ENCODE peak calls at places on chromosomes 5 and 9, in five cellular contexts. R is AG04450; K is CD8-positive, alpha-beta T cell; V is osteocyte; P is lower leg skin. Y is an unnamed sample.

GRCh38 chr9:75226403-75227139 is 138.3 kb downstream of the OSTF1 start:
- DNase-seq in R (no peak), K (no peak), V (no peak), P (no peak), Y (no peak)

GRCh38 chr9:38668791-38669466 is 48.5 kb upstream of the ANKRD18A start:
- DNase-seq in R (no peak), K (no peak), V (peak), P (no peak), Y (no peak)

GRCh38 chr9:37908698-37909186 is 4.8 kb upstream of the SLC25A51 start:
- DNase-seq in R (no peak), K (no peak), V (peak), P (no peak), Y (no peak)

GRCh38 chr5:125776656-125777055 is 646.6 kb upstream of the GRAMD2B start:
- DNase-seq in R (no peak), K (no peak), V (no peak), P (no peak), Y (no peak)

GRCh38 chr9:68416891-68417570 is 60.6 kb downstream of the PGM5 start:
- DNase-seq in R (no peak), K (no peak), V (no peak), P (no peak), Y (no peak)

GRCh38 chr9:91682806-91683205 is 259.2 kb upstream of the NFIL3 start:
- DNase-seq in R (no peak), K (no peak), V (no peak), P (no peak), Y (no peak)

GRCh38 chr9:16364347-16364746 is 506.1 kb downstream of the BNC2 start:
- DNase-seq in R (no peak), K (peak), V (peak), P (no peak), Y (no peak)

GRCh38 chr9:87606921-87607521 is 109.4 kb downstream of the DAPK1 start:
- DNase-seq in R (no peak), K (no peak), V (no peak), P (no peak), Y (no peak)

GRCh38 chr9:105119166-105119565 is 125.3 kb upstream of the SLC44A1 start:
- DNase-seq in R (no peak), K (no peak), V (no peak), P (no peak), Y (no peak)

GRCh38 chr5:80206282-80206681 is 49.6 kb downstream of the SERINC5 start:
- DNase-seq in R (peak), K (no peak), V (no peak), P (no peak), Y (no peak)

GRCh38 chr9:129320575-129321311 is 142.7 kb upstream of the IER5L start:
- DNase-seq in R (peak), K (peak), V (no peak), P (peak), Y (peak)

GRCh38 chr9:89675403-89675771 is 70.6 kb downstream of the GADD45G start:
- DNase-seq in R (no peak), K (no peak), V (no peak), P (peak), Y (no peak)

GRCh38 chr5:159022178-159022556 is 77.5 kb downstream of the EBF1 start:
- DNase-seq in R (peak), K (no peak), V (peak), P (no peak), Y (no peak)

GRCh38 chr9:76876098-76876497 is 29.8 kb downstream of the PRUNE2 start:
- DNase-seq in R (no peak), K (no peak), V (no peak), P (no peak), Y (no peak)

GRCh38 chr9:76868897-76869296 is 37.0 kb downstream of the PRUNE2 start:
- DNase-seq in R (no peak), K (no peak), V (no peak), P (no peak), Y (no peak)

GRCh38 chr9:76873821-76874220 is 32.1 kb downstream of the PRUNE2 start:
- DNase-seq in R (no peak), K (no peak), V (no peak), P (no peak), Y (no peak)

GRCh38 chr9:76877961-76878360 is 28.0 kb downstream of the PRUNE2 start:
- DNase-seq in R (no peak), K (no peak), V (no peak), P (no peak), Y (no peak)

DNA sequence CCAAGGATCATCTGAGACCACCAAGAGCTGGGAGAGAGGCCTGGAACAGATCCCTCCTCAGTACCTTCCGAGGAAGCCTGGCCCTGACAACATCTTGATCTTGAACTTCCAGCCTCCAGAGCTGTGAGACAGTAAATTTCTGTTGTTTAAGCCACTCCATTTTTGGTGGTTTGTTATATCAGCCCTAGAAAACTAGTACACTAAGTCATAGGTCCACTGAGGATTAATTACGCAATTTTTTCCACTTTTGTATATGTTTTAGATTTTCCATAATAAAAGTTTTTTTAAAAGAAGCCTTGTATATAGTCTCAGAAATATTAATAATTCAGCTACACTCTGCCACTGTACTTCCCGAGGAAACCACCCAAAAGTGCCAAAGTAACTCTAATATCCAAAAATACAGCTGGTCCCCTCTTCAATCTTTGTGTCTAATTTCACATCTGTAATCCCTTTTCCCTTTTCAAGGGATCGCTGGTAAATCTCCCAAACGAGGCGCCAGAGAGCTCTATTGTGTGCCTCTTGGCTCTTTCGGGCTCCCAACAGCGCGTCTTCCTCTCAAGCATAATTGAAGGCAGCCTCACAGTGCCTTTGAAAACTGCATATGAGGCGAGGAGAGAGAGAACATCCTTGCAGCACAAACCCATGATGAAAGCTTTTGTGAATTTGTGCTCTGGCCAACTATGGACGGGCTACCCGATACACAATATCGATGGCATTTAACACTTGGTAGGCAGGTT is 32.7 kb downstream of the PRUNE2 start:
- DNase-seq in R (no peak), K (no peak), V (no peak), P (peak), Y (no peak)
- TF ChIP-seq CTCF in R (no peak), K (no peak), V (no peak), P (no peak), Y (no peak)

GRCh38 chr5:7397005-7397546 is 1.1 kb downstream of the ADCY2 start:
- DNase-seq in R (no peak), K (no peak), V (no peak), P (peak), Y (no peak)

GRCh38 chr5:7393921-7394799 is 1.8 kb upstream of the ADCY2 start:
- DNase-seq in R (no peak), K (no peak), V (no peak), P (no peak), Y (no peak)

GRCh38 chr5:7396169-7397004 is 449 bp downstream of the ADCY2 start:
- DNase-seq in R (no peak), K (no peak), V (no peak), P (no peak), Y (no peak)

GRCh38 chr5:7395432-7396168 is at the start of gene ADCY2:
- DNase-seq in R (no peak), K (no peak), V (no peak), P (no peak), Y (no peak)

DNA sequence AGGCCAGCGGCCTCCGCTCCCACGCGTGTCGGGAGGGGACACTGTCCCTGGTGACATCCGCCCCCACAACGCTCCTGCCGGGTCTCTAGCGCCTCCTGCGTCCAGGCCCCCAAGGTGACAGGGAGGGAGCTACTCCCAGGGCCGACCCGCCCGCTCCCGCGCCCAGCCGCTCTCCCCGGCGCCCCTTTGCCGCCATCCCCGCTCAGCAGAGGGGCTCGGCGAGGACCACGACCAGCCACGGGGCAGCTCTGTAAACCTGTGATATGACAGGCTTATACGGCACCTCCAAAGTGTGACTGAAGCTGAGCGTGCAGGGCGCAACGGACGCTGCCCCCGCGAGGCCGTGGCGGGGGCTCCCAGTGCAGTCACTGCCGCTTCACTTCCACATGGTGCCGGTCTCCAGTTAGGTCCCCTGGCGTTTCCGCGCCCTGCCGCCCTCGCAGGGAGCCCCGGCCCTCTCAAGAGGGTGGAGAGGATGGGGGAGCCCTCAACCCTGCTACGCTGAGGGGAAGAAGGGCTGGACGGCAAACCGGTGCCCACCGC is 978 bp upstream of the ADCY2 start:
- DNase-seq in R (no peak), K (no peak), V (no peak), P (no peak), Y (no peak)
- TF ChIP-seq CTCF in R (no peak), K (no peak), V (no peak), P (no peak), Y (no peak)

GRCh38 chr9:101028346-101029299 is at the start of gene PLPPR1:
- DNase-seq in R (no peak), K (no peak), V (peak), P (no peak), Y (no peak)

GRCh38 chr9:101027733-101028345 is 688 bp upstream of the PLPPR1 start:
- DNase-seq in R (no peak), K (no peak), V (no peak), P (no peak), Y (no peak)

GRCh38 chr9:101029300-101030021 is 934 bp downstream of the PLPPR1 start:
- DNase-seq in R (no peak), K (no peak), V (no peak), P (no peak), Y (no peak)

GRCh38 chr9:101027246-101027645 is 1.3 kb upstream of the PLPPR1 start:
- DNase-seq in R (no peak), K (no peak), V (no peak), P (no peak), Y (no peak)

DNA sequence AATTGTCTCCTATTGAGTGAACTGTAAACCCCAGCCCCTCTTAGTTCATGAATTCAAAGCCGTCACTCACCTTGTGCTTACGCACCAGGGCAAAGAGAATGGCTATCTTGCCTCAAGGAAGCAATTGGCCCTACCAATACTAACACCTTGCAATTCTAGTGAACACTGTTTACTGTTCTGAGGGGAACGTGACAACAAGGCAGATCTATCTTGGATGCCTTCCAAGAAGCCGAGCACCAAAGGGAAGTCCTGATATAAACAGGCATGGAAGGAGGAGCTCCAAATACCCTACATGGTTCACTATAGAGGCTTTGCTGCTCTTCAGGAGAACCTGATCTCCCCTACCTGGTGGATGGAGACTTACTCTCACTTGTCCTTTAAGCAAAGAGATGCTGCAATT is 1.7 kb upstream of the PLPPR1 start:
- DNase-seq in R (no peak), K (no peak), V (no peak), P (no peak), Y (no peak)
- TF ChIP-seq CTCF in R (no peak), K (no peak), V (no peak), P (no peak), Y (no peak)

DNA sequence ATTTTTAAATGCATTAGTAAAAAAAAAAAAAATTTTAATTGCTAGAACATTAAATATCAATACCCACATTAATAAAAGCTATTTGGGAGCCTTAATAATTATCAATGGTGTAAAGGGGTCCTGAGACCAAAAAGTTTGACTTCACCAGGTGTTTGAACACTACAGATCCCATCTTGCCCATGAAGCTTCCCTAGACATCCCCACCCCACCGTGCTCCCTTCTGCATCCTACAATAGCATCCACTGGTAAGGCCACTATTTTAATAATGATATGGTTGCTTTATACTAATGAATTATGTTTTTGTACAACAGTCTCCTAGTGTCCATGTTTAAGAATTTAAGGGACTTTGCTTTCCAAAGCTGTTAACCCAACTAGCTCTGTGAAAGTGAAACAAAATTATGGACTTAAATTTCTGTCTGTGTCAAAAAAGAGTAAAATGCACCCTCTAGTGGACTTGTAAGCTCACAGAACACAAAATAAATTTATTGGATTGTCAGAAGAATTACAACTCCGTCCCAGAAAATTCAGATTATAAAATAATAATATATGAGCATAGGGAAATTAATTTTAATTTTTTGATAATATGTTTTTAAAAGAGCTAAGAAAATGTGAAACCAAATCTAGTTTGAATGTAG is 76.0 kb downstream of the ARL15 start:
- DNase-seq in R (peak), K (no peak), V (no peak), P (no peak), Y (no peak)
- TF ChIP-seq CTCF in R (peak), K (peak), V (peak), P (no peak), Y (peak)

GRCh38 chr5:3599283-3600105 is 3.9 kb downstream of the IRX1 start:
- DNase-seq in R (no peak), K (no peak), V (no peak), P (no peak), Y (no peak)
- TF ChIP-seq CTCF in R (no peak), K (no peak), V (no peak), P (no peak), Y (no peak)

GRCh38 chr5:151231359-151231758 is 7.5 kb upstream of the CCDC69 start:
- DNase-seq in R (no peak), K (no peak), V (no peak), P (no peak), Y (no peak)

GRCh38 chr5:151237685-151238084 is 13.8 kb upstream of the CCDC69 start:
- DNase-seq in R (no peak), K (no peak), V (no peak), P (no peak), Y (no peak)

GRCh38 chr5:151236888-151237287 is 13.0 kb upstream of the CCDC69 start:
- DNase-seq in R (no peak), K (no peak), V (no peak), P (no peak), Y (no peak)

GRCh38 chr5:151233576-151234202 is 9.8 kb upstream of the CCDC69 start:
- DNase-seq in R (no peak), K (no peak), V (no peak), P (no peak), Y (no peak)

DNA sequence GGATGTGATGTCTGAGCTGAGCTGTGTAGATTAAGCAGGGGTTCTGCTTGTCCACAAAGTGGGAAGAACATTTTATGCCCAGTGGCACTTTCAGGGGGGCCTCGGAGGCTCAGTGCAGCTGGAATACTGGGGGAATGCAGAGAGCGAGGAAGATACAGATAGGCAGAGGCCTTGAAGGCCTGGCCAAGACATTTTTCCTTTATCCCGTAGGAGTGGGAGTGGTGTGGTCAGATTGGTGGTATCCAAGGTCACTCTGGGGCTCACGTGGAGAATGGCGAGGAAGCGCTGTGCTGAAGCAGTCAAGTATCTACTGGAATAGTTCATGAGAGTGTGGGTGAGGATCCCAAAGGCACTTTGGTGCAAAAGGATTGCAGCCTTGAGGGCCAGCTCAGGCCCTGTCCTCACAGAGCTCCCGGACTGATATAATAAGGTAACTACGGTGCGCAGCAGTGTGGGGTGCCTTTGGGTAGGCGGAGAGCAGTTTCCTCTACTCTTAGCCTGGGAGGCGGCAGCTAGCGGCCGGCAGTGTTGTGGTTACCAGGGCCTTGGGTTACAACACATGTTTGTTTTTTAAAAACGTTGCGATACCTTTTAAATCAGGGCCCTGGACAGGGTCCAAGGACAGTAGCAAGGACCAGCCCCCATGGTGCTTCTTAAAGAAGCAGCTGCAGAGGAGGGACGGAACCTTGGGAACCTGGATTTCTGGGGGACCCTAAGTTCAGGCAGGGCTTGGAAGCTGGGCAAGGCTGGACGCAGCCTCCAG is 10.8 kb upstream of the CCDC69 start:
- DNase-seq in R (no peak), K (peak), V (no peak), P (no peak), Y (no peak)
- TF ChIP-seq CTCF in R (no peak), K (no peak), V (no peak), P (no peak), Y (no peak)

DNA sequence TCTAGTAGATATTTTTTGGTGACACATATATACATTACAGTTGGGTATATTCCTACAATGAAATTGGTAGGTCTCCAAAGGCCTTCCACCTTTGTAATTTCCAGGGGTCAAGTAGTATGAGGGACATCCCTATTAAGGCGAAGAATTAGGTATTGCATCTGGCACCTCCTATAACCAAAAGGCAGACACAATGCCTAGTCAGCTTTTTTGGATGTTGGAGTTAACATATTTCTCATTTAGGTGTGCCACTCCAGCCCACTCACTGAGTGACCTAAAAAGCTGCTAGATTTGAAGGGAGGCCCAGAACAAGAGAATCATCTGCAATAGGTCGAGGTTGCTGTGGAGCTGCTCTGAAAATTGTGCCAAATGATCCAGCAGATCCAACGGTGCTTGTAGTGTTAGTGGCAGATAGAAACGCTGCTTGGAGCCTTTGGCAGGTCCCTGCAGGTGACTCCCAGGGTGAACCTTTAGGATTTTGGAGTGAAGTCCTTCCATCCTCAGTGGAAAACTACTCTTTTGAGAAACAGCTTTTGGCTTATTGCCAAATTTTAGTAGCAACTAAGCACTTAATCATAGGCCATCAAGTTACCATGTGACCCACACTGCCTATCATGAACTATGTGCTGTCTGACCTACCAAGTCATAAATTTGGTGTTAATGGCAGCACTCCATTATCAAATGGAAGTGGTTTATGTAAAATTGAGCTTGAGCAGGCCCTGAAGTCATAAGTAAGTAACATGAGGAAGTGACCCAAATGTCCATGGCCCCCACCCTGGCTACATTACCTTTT is 15.7 kb upstream of the FNIP1 start:
- DNase-seq in R (no peak), K (no peak), V (no peak), P (no peak), Y (no peak)
- TF ChIP-seq CTCF in R (no peak), K (no peak), V (no peak), P (no peak), Y (no peak)

DNA sequence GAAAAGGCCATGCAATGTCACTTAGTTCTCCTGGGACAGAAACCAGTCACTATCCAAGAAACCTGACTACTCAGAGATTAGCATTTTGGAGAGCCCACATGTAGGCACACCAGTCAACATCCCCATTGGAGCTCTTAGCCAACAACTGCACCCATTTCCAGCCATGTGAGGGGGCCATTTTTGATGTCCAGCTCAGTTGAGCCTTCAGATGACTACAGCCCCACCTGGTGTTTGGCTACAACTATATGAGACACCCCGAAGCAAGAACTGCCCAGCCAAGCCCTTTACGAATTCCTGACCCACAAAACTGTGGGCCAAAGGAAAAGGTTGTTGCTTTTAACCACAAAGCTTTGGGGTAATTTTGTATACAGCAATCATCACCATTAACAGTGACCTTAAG is 300.1 kb downstream of the ASTN2 start:
- DNase-seq in R (no peak), K (no peak), V (no peak), P (no peak), Y (no peak)
- TF ChIP-seq CTCF in R (no peak), K (no peak), V (no peak), P (no peak), Y (no peak)